ENCODE peak calls at places on chromosomes 12 and 14, in four cellular contexts. F is hippocampal formation; Z is T-cell; I is stimulated activated CD4-positive, alpha-beta T cell treated with anti-CD3 and anti-CD28 coated beads, TNF-alpha, amount 100 ng/mL, for 4 hours. B is an unnamed sample.

GRCh38 chr14:70755655-70756054 is 53.7 kb downstream of the MAP3K9 start:
- DNase-seq in F (no peak), Z (no peak), I (no peak), B (no peak)

GRCh38 chr12:25034676-25035075 is 85.8 kb upstream of the BCAT1 start:
- DNase-seq in F (no peak), Z (no peak), I (no peak), B (no peak)

GRCh38 chr14:68011629-68012028 is 192.1 kb downstream of the RAD51B start:
- DNase-seq in F (no peak), Z (no peak), I (no peak), B (no peak)

GRCh38 chr12:6235499-6235898 is 35.3 kb downstream of the CD9 start:
- DNase-seq in F (no peak), Z (no peak), I (no peak), B (no peak)

GRCh38 chr12:113185180-113186032 is at the start of the genes DDX54 and RITA1:
- DNase-seq in F (peak; percentile 74), Z (peak; percentile 68), I (peak; percentile 81), B (peak; percentile 63)

GRCh38 chr12:126789963-126790362 is 1477.0 kb upstream of the TMEM132C start:
- DNase-seq in F (no peak), Z (no peak), I (no peak), B (no peak)

GRCh38 chr12:2317819-2318218 is 265.0 kb downstream of the CACNA1C start:
- DNase-seq in F (no peak), Z (no peak), I (no peak), B (no peak)

GRCh38 chr14:51650721-51651387 is 856 bp upstream of the FRMD6 start:
- DNase-seq in F (no peak), Z (no peak), I (no peak), B (no peak)

GRCh38 chr12:104600790-104601739 is 144.3 kb downstream of the CHST11 start:
- DNase-seq in F (no peak), Z (no peak), I (no peak), B (no peak)

GRCh38 chr14:58663494-58664111 is 25.8 kb downstream of the DACT1 start:
- DNase-seq in F (no peak), Z (no peak), I (no peak), B (peak; percentile 35)

GRCh38 chr12:51832708-51833107 is 15.8 kb downstream of the FIGNL2 start:
- DNase-seq in F (no peak), Z (no peak), I (no peak), B (no peak)

GRCh38 chr14:51460051-51460450 is 191.7 kb upstream of the FRMD6 start:
- DNase-seq in F (no peak), Z (no peak), I (no peak), B (no peak)

GRCh38 chr12:65300679-65301349 is 22.3 kb downstream of the MSRB3 start:
- DNase-seq in F (no peak), Z (no peak), I (no peak), B (no peak)

GRCh38 chr12:14111230-14111865 is 129.9 kb upstream of the GRIN2B start:
- DNase-seq in F (peak; percentile 5), Z (no peak), I (no peak), B (no peak)

GRCh38 chr12:58316926-58317325 is 375.6 kb downstream of the ATP23 start:
- DNase-seq in F (no peak), Z (no peak), I (no peak), B (no peak)

GRCh38 chr12:27531916-27532315 is 7.9 kb downstream of the PPFIBP1 start:
- DNase-seq in F (no peak), Z (no peak), I (no peak), B (no peak)

GRCh38 chr12:126936181-126936851 is 1330.7 kb upstream of the TMEM132C start:
- DNase-seq in F (peak; percentile 4), Z (no peak), I (no peak), B (no peak)

GRCh38 chr12:321606-322326 is 59.1 kb upstream of the SLC6A13 start:
- DNase-seq in F (no peak), Z (no peak), I (no peak), B (no peak)

GRCh38 chr12:12800406-12801180 is 12.6 kb upstream of the DDX47 start:
- DNase-seq in F (no peak), Z (no peak), I (no peak), B (no peak)

GRCh38 chr12:103771466-103771865 is 69.6 kb downstream of the NT5DC3 start:
- DNase-seq in F (no peak), Z (no peak), I (no peak), B (no peak)

GRCh38 chr12:88763536-88764100 is 183.3 kb upstream of the KITLG start:
- DNase-seq in F (no peak), Z (no peak), I (no peak), B (no peak)

GRCh38 chr12:45050751-45051489 is at the start of gene DBX2:
- DNase-seq in F (no peak), Z (no peak), I (no peak), B (peak; percentile 66)

GRCh38 chr12:21583587-21583986 is 21.1 kb downstream of the GYS2 start:
- DNase-seq in F (no peak), Z (no peak), I (no peak), B (no peak)

GRCh38 chr12:124551268-124552144 is 15.9 kb downstream of the NCOR2 start:
- DNase-seq in F (peak; percentile 23), Z (no peak), I (no peak), B (peak; percentile 26)

GRCh38 chr12:131121705-131122405 is 168.1 kb downstream of the ADGRD1 start:
- DNase-seq in F (no peak), Z (no peak), I (no peak), B (no peak)

GRCh38 chr14:22315336-22315735 is 273.7 kb downstream of the DAD1 start:
- DNase-seq in F (no peak), Z (no peak), I (no peak), B (no peak)

GRCh38 chr14:94136575-94137331 is 7.3 kb upstream of the IFI27L2 start:
- DNase-seq in F (peak; percentile 68), Z (peak; percentile 80), I (peak; percentile 72), B (peak; percentile 22)

GRCh38 chr12:14216405-14217294 is 148.8 kb upstream of the ATF7IP start:
- DNase-seq in F (no peak), Z (no peak), I (no peak), B (no peak)

GRCh38 chr12:95218164-95218851 is 701 bp downstream of the VEZT start:
- DNase-seq in F (peak; percentile 41), Z (peak; percentile 35), I (no peak), B (no peak)

GRCh38 chr12:15256760-15257159 is 35.5 kb upstream of the RERG start:
- DNase-seq in F (no peak), Z (no peak), I (no peak), B (peak; percentile 50)

GRCh38 chr12:2183556-2184541 is 131.1 kb downstream of the CACNA1C start:
- DNase-seq in F (no peak), Z (no peak), I (no peak), B (no peak)

GRCh38 chr12:57235012-57235727 is 5.7 kb downstream of the SHMT2 start:
- DNase-seq in F (no peak), Z (no peak), I (no peak), B (no peak)

GRCh38 chr14:21978184-21978998 is 304.8 kb upstream of the OR4E1 start:
- DNase-seq in F (no peak), Z (peak; percentile 62), I (no peak), B (peak; percentile 66)

GRCh38 chr12:53235742-53236442 is 3.9 kb upstream of the RARG start:
- DNase-seq in F (no peak), Z (no peak), I (no peak), B (no peak)

GRCh38 chr14:29271669-29272068 is 505.1 kb downstream of the FOXG1 start:
- DNase-seq in F (no peak), Z (no peak), I (no peak), B (no peak)

GRCh38 chr12:4270670-4271432 is 2.7 kb upstream of the CCND2 start:
- DNase-seq in F (no peak), Z (no peak), I (peak; percentile 46), B (no peak)

GRCh38 chr14:104140463-104141331 is 2.3 kb downstream of the KIF26A start:
- DNase-seq in F (no peak), Z (no peak), I (no peak), B (no peak)

B was measured in NCI-H1930.